ENCODE peak calls at places on chromosomes 2 and 18, in ten cellular contexts. Q, D, C, J, X, T, L, W, U and G are unnamed samples. For H3K27me3, the result is how much of the 10 kb centered on the place peaks cover.

GRCh38 chr2:240217431-240218301 is 77.2 kb upstream of the OTOS start:
- DNase-seq in J (no peak), W (no peak), U (no peak), D (no peak), L (no peak), T (no peak), Q (peak), X (no peak), C (no peak), G (no peak)

GRCh38 chr18:63099848-63100625 is 219.5 kb downstream of the BCL2 start:
- DNase-seq in J (peak), D (no peak), W (no peak), X (peak), Q (no peak), U (no peak), L (no peak), C (no peak), T (no peak), G (no peak)

GRCh38 chr2:109348645-109349554 is 219.9 kb downstream of the SH3RF3 start:
- DNase-seq in J (no peak), W (no peak), X (no peak), U (no peak), D (no peak), T (no peak), Q (no peak), C (no peak), L (no peak), G (peak)

GRCh38 chr18:57516068-57516467 is 70.4 kb downstream of the FECH start:
- DNase-seq in J (no peak), T (no peak), U (no peak), D (no peak), L (no peak), X (no peak), Q (no peak), W (no peak), C (no peak), G (no peak)

GRCh38 chr2:236967499-236967783 is 118.2 kb upstream of the COPS8 start:
- DNase-seq in D (no peak), C (no peak), T (no peak), J (no peak), Q (no peak), X (no peak), U (no peak), L (no peak), W (no peak), G (no peak)

GRCh38 chr2:117714110-117714509 is 100.4 kb upstream of the DDX18 start:
- DNase-seq in J (no peak), X (no peak), U (no peak), C (no peak), W (no peak), T (no peak), L (no peak), Q (no peak), D (no peak), G (no peak)

GRCh38 chr18:48769006-48769646 is 181.6 kb downstream of the SMAD7 start:
- DNase-seq in T (no peak), D (no peak), X (no peak), L (no peak), Q (no peak), C (no peak), U (no peak), W (no peak), J (no peak), G (no peak)

GRCh38 chr2:86002375-86002774 is 103.3 kb downstream of the POLR1A start:
- DNase-seq in W (no peak), T (no peak), C (no peak), L (no peak), Q (no peak), U (no peak), J (no peak), D (no peak), X (no peak), G (no peak)

GRCh38 chr2:241157841-241158545 is 7.7 kb downstream of the PPP1R7 start:
- DNase-seq in D (no peak), T (no peak), W (no peak), U (peak), L (no peak), J (no peak), C (no peak), Q (no peak), X (no peak), G (no peak)

GRCh38 chr2:206323486-206323885 is 49.0 kb downstream of the ZDBF2 start:
- DNase-seq in C (peak), Q (no peak), U (no peak), L (no peak), J (no peak), D (no peak), T (no peak), X (no peak), W (no peak), G (no peak)

GRCh38 chr2:216081487-216082387 is at the start of the genes PECR and TMEM169:
- DNase-seq in Q (peak), T (peak), D (peak), U (peak), L (peak), J (peak), X (peak), W (peak), C (peak), G (peak)

GRCh38 chr18:26089247-26090129 is 925 bp downstream of the SS18 start:
- DNase-seq in D (no peak), T (no peak), C (peak), J (no peak), X (no peak), W (peak), Q (no peak), L (no peak), U (peak), G (no peak)

GRCh38 chr2:30688956-30689401 is 118.3 kb downstream of the CAPN13 start:
- DNase-seq in D (no peak), T (no peak), X (peak), U (no peak), L (no peak), J (peak), C (no peak), Q (peak), W (no peak), G (no peak)

GRCh38 chr2:129905664-129906081 is 73.8 kb upstream of the RAB6C start:
- DNase-seq in J (no peak), X (no peak), C (no peak), U (no peak), T (peak), W (no peak), D (no peak), Q (no peak), L (no peak), G (no peak)

GRCh38 chr2:25274868-25275574 is 66.7 kb downstream of the DNMT3A start:
- DNase-seq in W (no peak), T (no peak), D (no peak), J (peak), C (no peak), X (no peak), U (peak), L (no peak), Q (peak), G (peak)

GRCh38 chr2:226030369-226031077 is 631.0 kb downstream of the NYAP2 start:
- DNase-seq in L (no peak), J (no peak), X (no peak), U (no peak), Q (no peak), D (no peak), W (no peak), C (peak), T (no peak), G (no peak)

GRCh38 chr2:172107690-172108586 is 5.2 kb upstream of the DLX2 start:
- DNase-seq in W (no peak), U (no peak), Q (no peak), C (peak), D (no peak), X (no peak), T (no peak), J (no peak), L (no peak), G (no peak)

GRCh38 chr2:172103471-172104292 is 982 bp upstream of the DLX2 start:
- DNase-seq in U (peak), C (peak), T (peak), L (peak), J (peak), W (peak), X (peak), Q (peak), D (peak), G (peak)

GRCh38 chr2:172108587-172108930 is 5.9 kb upstream of the DLX2 start:
- DNase-seq in Q (no peak), W (no peak), D (no peak), T (no peak), C (peak), U (no peak), J (no peak), X (no peak), L (no peak), G (no peak)

GRCh38 chr2:172105715-172106124 is 3.0 kb upstream of the DLX2 start:
- DNase-seq in U (no peak), T (no peak), W (no peak), Q (no peak), L (no peak), C (peak), X (no peak), D (no peak), J (no peak), G (no peak)

GRCh38 chr2:172106128-172106961 is 3.6 kb upstream of the DLX2 start:
- DNase-seq in T (no peak), L (no peak), X (no peak), U (peak), D (no peak), C (peak), J (no peak), W (no peak), Q (no peak), G (no peak)
- TF ChIP-seq CTCF in T (peak), L (peak), X (no peak), U (peak), D (no peak), C (peak), J (peak), W (peak), Q (no peak), G (peak)

DNA sequence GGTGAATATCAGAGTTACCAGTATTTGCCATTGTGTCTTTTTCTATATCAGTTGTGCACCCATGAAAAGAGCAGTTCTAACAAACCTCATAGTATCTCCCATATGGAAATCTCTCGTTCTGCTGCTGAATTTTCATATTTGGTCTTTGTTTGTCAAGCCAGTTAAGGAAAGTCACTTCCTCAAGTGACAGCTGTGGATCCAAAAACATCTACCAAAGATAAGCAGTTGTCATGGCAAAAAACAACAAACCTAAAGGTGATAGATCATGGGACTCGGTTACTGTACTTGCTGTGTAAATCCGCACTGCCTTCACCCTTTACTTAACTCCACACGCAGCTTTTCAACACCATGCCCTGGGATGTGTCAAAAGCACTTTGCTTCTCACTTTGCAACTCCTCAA is 17.3 kb downstream of the BMP10 start:
- DNase-seq in L (no peak), W (no peak), X (no peak), J (no peak), D (no peak), T (no peak), U (no peak), C (no peak), Q (no peak), G (no peak)
- H3K27me3 ChIP-seq in L (under half), W (under half), X (under half), J (under half), D (under half), T (under half), U (under half), C (under half), Q (under half), G (under half)

DNA sequence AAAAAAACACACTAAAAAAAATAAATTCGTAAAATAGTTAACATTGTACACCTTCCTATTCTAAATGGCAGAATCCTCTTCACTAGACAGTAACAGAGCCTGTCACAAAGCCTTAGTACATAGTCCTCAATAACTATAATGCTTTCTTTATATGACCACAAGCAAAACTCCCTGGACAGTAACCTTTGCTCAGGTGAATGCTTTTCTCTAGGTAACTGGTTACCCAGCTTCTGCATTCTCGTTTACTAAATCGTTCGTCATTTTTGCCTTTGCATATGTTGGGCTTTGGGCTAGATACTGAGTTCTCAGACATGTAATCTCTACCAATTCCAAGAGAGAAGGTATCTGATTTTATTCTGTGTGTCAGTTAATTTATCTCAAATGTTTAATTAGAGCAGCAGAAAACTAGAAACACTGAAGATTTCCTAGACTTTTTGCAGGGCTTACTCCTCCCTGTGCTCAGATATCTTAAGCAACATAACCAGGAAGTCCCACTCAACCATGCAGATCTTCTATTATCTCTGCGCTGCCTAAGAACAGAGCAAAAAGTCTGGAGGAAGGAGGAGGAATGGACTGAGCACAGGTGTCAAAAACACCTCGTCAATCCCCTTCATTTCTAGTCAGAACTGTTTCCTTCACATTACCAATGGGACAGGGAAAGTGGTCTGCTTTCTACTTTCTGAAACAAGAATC is 247.7 kb downstream of the SOCS6 start:
- DNase-seq in C (no peak), Q (no peak), W (no peak), X (no peak), L (no peak), D (no peak), J (no peak), U (no peak), T (no peak), G (no peak)
- H3K27ac ChIP-seq in C (no peak), Q (no peak), W (no peak), X (no peak), L (no peak), D (no peak), J (no peak), U (no peak), T (no peak), G (no peak)

GRCh38 chr18:73980289-73980979 is 167.2 kb downstream of the FBXO15 start:
- DNase-seq in U (peak), W (peak), L (no peak), J (no peak), Q (no peak), D (peak), X (no peak), C (peak), T (no peak), G (no peak)
- TF ChIP-seq CTCF in U (peak), W (peak), L (no peak), J (no peak), Q (no peak), D (peak), X (no peak), C (peak), T (peak), G (no peak)

GRCh38 chr2:75539955-75540716 is 20.6 kb downstream of the EVA1A start:
- DNase-seq in D (no peak), T (no peak), Q (no peak), J (peak), W (no peak), C (no peak), X (no peak), L (no peak), U (no peak), G (no peak)
- H3K27me3 ChIP-seq in D (under half), T (under half), Q (under half), J (under half), W (under half), C (under half), X (under half), L (under half), U (under half), G (under half)

GRCh38 chr2:28413152-28413895 is 20.7 kb downstream of the FOSL2 start:
- DNase-seq in U (peak), T (peak), W (no peak), X (no peak), L (no peak), C (peak), Q (peak), D (peak), J (no peak), G (no peak)

GRCh38 chr2:28412625-28413151 is 20.0 kb downstream of the FOSL2 start:
- DNase-seq in L (no peak), U (no peak), Q (no peak), C (no peak), T (no peak), X (no peak), W (no peak), D (no peak), J (no peak), G (no peak)

GRCh38 chr2:28411166-28411755 is 18.6 kb downstream of the FOSL2 start:
- DNase-seq in W (no peak), C (no peak), J (no peak), X (no peak), D (no peak), T (no peak), L (no peak), U (no peak), Q (peak), G (no peak)

GRCh38 chr2:28413896-28414290 is 21.2 kb downstream of the FOSL2 start:
- DNase-seq in W (no peak), T (no peak), L (no peak), C (no peak), J (no peak), Q (no peak), D (no peak), X (no peak), U (no peak), G (no peak)

DNA sequence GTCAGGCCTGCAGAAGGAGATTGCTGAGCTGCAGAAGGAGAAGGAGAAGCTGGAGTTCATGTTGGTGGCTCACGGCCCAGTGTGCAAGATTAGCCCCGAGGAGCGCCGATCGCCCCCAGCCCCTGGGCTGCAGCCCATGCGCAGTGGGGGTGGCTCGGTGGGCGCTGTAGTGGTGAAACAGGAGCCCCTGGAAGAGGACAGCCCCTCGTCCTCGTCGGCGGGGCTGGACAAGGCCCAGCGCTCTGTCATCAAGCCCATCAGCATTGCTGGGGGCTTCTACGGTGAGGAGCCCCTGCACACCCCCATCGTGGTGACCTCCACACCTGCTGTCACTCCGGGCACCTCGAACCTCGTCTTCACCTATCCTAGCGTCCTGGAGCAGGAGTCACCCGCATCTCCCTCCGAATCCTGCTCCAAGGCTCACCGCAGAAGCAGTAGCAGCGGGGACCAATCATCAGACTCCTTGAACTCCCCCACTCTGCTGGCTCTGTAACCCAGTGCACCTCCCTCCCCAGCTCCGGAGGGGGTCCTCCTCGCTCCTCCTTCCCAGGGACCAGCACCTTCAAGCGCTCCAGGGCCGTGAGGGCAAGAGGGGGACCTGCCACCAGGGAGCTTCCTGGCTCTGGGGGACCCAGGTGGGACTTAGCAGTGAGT is 19.4 kb downstream of the FOSL2 start:
- DNase-seq in C (no peak), J (no peak), T (no peak), W (no peak), Q (peak), X (no peak), L (no peak), U (no peak), D (no peak), G (peak)
- H3K27ac ChIP-seq in C (no peak), J (no peak), T (no peak), W (no peak), Q (peak), X (no peak), L (no peak), U (no peak), D (no peak), G (no peak)

DNA sequence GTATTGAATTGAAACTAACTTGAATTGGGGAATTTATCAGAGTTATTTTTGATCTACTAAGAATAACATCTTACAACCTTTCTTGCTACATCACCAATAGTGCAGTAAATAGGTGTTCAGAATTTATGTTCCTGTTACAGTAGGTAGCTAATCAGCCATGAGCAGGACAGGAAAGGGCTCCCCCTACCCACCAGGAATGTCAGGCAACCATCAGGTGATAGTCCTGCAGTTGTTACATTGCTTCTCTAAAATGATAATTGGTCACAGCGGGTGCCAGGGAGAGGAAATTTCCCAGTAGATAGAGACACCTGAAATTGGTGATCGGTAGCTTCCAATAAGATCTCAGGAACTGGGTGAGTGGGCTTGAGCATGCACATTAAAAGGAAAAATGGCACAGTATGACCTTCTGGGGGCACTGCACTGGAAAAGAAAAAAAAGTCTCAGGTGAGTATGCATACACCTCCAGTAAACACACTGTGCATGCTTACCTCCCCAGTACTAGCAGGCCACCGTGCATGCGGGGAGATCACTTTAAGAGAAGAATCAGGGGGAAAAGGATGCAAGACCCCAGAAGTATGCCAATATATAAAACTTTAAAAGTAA is 1092.0 kb upstream of the LRRTM1 start:
- DNase-seq in W (no peak), L (no peak), T (no peak), X (no peak), Q (no peak), U (no peak), D (no peak), J (no peak), C (peak), G (no peak)
- TF ChIP-seq CTCF in W (no peak), L (no peak), T (no peak), X (no peak), Q (no peak), U (no peak), D (no peak), J (no peak), C (peak), G (no peak)

GRCh38 chr2:84878896-84879594 is 1.8 kb downstream of the TRABD2A start:
- DNase-seq in J (no peak), U (peak), Q (no peak), T (no peak), W (no peak), X (no peak), L (no peak), C (no peak), D (no peak), G (no peak)

GRCh38 chr2:84879595-84880394 is 1.1 kb downstream of the TRABD2A start:
- DNase-seq in X (no peak), U (no peak), J (no peak), C (peak), Q (no peak), L (no peak), T (no peak), W (no peak), D (no peak), G (no peak)

GRCh38 chr2:84876369-84876768 is 4.5 kb downstream of the TRABD2A start:
- DNase-seq in C (no peak), L (no peak), D (no peak), Q (peak), T (no peak), U (no peak), X (no peak), W (no peak), J (no peak), G (no peak)

GRCh38 chr2:84880395-84880644 is 564 bp downstream of the TRABD2A start:
- DNase-seq in C (peak), W (no peak), X (no peak), J (no peak), Q (no peak), T (no peak), L (no peak), D (no peak), U (no peak), G (no peak)

GRCh38 chr2:84878459-84878858 is 2.4 kb downstream of the TRABD2A start:
- DNase-seq in U (no peak), D (no peak), T (no peak), X (no peak), W (no peak), Q (peak), C (no peak), L (no peak), J (no peak), G (no peak)
- H3K27me3 ChIP-seq in U (under half), D (half or more), T (under half), X (under half), W (under half), Q (under half), C (half or more), L (under half), J (under half), G (under half)